ENCODE peak calls at places on chromosomes 2 and 18, in nine cellular contexts. C is PC-3, Q is hepatocyte, G is mesendoderm, X is mucosa of descending colon, J is psoas muscle, P is BE2C, Z is keratinocyte, E is upper lobe of right lung. R is an unnamed sample. For H3K4me1, the result is how much of the 10 kb centered on the place peaks cover.

GRCh38 chr2:34734662-34735061 is 1135.6 kb upstream of the FAM98A start:
- DNase-seq in C (no peak), Q (no peak), G (peak), X (no peak), J (no peak), P (no peak), Z (no peak), E (no peak), R (no peak)

GRCh38 chr2:48059975-48060374 is 153.7 kb upstream of the FBXO11 start:
- DNase-seq in C (no peak), Q (peak), G (peak), X (no peak), J (no peak), P (no peak), Z (no peak), E (no peak), R (no peak)

GRCh38 chr2:206456078-206456769 is 12.9 kb downstream of the ADAM23 start:
- DNase-seq in C (no peak), Q (no peak), G (no peak), X (no peak), J (no peak), P (no peak), Z (no peak), E (no peak), R (no peak)

GRCh38 chr2:190581997-190582396 is 47.5 kb upstream of the NEMP2 start:
- DNase-seq in C (no peak), Q (no peak), G (no peak), X (no peak), J (no peak), P (no peak), Z (no peak), E (no peak), R (no peak)

GRCh38 chr2:178324072-178324471 is 126.9 kb downstream of the PRKRA start:
- DNase-seq in C (no peak), Q (no peak), G (no peak), X (no peak), J (no peak), P (no peak), Z (no peak), E (peak), R (peak)

GRCh38 chr2:238900511-238900910 is 52.6 kb downstream of the TWIST2 start:
- DNase-seq in C (no peak), Q (no peak), G (no peak), X (no peak), J (peak), P (no peak), Z (no peak), E (no peak), R (no peak)

GRCh38 chr2:45273412-45274189 is 264.3 kb upstream of the SIX2 start:
- DNase-seq in C (peak), Q (peak), G (no peak), X (no peak), J (no peak), P (no peak), Z (no peak), E (no peak), R (no peak)

GRCh38 chr2:206150168-206150567 is 9.1 kb downstream of the NDUFS1 start:
- DNase-seq in C (no peak), Q (no peak), G (peak), X (no peak), J (no peak), P (no peak), Z (no peak), E (no peak), R (no peak)

GRCh38 chr2:239151201-239152131 is 249.4 kb downstream of the HDAC4 start:
- DNase-seq in C (no peak), Q (no peak), G (no peak), X (no peak), J (peak), P (no peak), Z (no peak), E (peak), R (peak)

GRCh38 chr2:242046184-242046826 is 176.8 kb downstream of the RTP5 start:
- DNase-seq in C (no peak), Q (no peak), G (no peak), X (no peak), J (peak), P (no peak), Z (no peak), E (no peak), R (no peak)

GRCh38 chr2:118589726-118590125 is 257.7 kb downstream of the EN1 start:
- DNase-seq in C (no peak), Q (no peak), G (peak), X (no peak), J (no peak), P (no peak), Z (no peak), E (no peak), R (no peak)
- H3K4me1 ChIP-seq in C (under half), Q (under half), G (under half), X (under half), J (under half), P (under half), Z (under half), E (under half), R (under half)

GRCh38 chr2:64929329-64929728 is 59.9 kb upstream of the SLC1A4 start:
- DNase-seq in C (no peak), Q (no peak), G (no peak), X (no peak), J (no peak), P (no peak), Z (no peak), E (no peak), R (no peak)

GRCh38 chr2:64931536-64932326 is 57.5 kb upstream of the SLC1A4 start:
- DNase-seq in C (no peak), Q (no peak), G (no peak), X (no peak), J (no peak), P (no peak), Z (no peak), E (no peak), R (no peak)

GRCh38 chr2:64934530-64934929 is 54.7 kb upstream of the SLC1A4 start:
- DNase-seq in C (peak), Q (no peak), G (no peak), X (no peak), J (no peak), P (no peak), Z (no peak), E (no peak), R (no peak)

GRCh38 chr2:64932327-64933216 is 56.6 kb upstream of the SLC1A4 start:
- DNase-seq in C (no peak), Q (no peak), G (no peak), X (no peak), J (no peak), P (no peak), Z (no peak), E (no peak), R (no peak)

DNA sequence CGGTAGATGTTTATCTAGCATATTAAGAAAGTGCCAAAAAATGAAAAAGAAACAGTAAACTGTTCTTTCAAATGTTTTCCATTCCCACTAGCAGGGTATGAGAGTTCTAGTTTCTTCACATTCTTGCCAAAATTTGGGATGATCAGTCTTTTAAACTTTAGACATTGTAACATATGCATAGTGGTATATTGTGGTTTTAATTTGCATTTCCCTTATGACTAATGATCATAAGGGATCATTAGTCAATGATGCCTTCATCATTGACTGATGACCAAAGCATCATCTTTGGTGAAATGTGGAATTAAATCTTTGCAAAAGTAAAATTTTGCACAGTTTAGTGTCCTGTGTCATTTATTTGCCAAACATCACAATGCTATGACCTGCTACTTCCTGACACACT is 59.0 kb upstream of the SLC1A4 start:
- DNase-seq in C (no peak), Q (no peak), G (no peak), X (no peak), J (no peak), P (no peak), Z (no peak), E (no peak), R (no peak)
- H3K4me1 ChIP-seq in C (under half), Q (under half), G (under half), X (under half), J (under half), P (under half), Z (under half), E (under half), R (under half)

GRCh38 chr2:233084488-233084887 is 24.3 kb downstream of the INPP5D start:
- DNase-seq in C (no peak), Q (no peak), G (no peak), X (peak), J (peak), P (no peak), Z (no peak), E (peak), R (peak)

GRCh38 chr2:233083782-233084181 is 23.6 kb downstream of the INPP5D start:
- DNase-seq in C (no peak), Q (no peak), G (no peak), X (no peak), J (no peak), P (no peak), Z (no peak), E (peak), R (no peak)

GRCh38 chr2:233082222-233082933 is 22.2 kb downstream of the INPP5D start:
- DNase-seq in C (no peak), Q (no peak), G (no peak), X (no peak), J (no peak), P (no peak), Z (no peak), E (peak), R (no peak)

GRCh38 chr2:233081731-233082221 is 21.6 kb downstream of the INPP5D start:
- DNase-seq in C (no peak), Q (no peak), G (no peak), X (no peak), J (peak), P (no peak), Z (no peak), E (peak), R (no peak)

DNA sequence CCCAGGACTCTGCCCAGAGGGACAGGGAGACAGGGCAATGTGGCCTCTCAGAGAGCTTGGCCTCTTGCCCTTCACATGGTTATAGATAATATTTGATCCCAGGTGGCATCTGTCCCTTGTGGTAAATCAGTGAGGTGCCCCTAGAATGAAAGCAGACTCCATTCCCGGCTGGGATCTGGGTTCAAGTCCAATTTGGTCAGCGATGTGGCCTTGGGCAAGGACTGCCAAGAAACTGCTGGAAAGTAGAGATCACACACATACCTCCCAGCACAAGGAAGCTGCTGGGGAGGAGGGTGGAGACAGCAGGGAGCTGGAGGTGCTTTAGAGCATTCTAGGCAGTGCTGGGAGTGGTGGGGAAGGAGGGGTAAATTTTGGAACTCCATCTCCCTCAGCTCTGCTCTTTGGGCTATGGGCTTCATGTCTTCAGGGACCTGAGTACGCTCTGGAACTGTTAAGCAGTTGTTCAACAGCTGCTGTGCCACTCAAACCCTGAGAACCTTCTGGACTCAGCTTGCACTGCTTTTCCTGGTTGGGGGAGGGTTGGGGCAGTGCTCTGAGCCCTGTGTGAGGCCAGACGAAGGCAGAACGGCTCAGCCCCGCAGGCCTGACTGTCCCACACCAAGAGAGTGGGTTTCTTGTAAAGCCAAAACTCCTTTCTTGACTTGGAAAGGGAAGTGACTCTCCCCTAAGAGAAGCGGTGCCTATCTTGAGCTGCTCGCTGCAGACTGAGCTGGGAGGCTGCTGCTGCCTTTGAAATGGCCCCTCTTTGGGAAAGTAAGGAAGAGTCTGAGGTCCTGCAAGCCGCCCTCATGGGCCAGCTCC is 23.0 kb downstream of the INPP5D start:
- DNase-seq in C (no peak), Q (no peak), G (no peak), X (no peak), J (no peak), P (no peak), Z (no peak), E (peak), R (no peak)
- H3K4me1 ChIP-seq in C (under half), Q (under half), G (under half), X (under half), J (under half), P (under half), Z (under half), E (half or more), R (half or more)

DNA sequence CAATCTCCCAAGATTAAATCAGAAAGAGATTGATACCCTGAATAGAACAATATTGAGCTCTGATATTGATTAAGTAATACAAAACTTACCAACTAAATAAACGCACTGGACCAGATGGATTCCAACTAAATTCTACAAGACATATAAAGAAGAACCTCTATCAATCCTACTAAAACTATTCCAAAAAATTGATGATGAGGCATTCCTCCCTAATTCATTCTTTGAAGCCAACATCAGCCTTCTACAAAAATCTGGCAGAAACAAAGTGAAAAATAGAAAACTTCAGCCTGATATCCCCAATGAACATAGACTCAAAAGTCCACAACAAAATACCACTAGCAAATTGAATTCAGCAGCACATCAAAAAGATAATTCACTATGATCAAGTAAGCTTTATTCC is 695.5 kb downstream of the NYAP2 start:
- DNase-seq in C (no peak), Q (no peak), G (no peak), X (no peak), J (no peak), P (no peak), Z (no peak), E (no peak), R (no peak)
- H3K4me1 ChIP-seq in C (under half), Q (under half), G (under half), X (under half), J (under half), P (under half), Z (under half), E (under half), R (under half)

GRCh38 chr2:8538531-8538930 is 143.3 kb upstream of the ID2 start:
- DNase-seq in C (no peak), Q (no peak), G (no peak), X (no peak), J (no peak), P (no peak), Z (no peak), E (peak), R (no peak)

GRCh38 chr2:8539743-8540551 is 141.9 kb upstream of the ID2 start:
- DNase-seq in C (peak), Q (peak), G (peak), X (no peak), J (no peak), P (peak), Z (no peak), E (no peak), R (peak)

GRCh38 chr2:8540552-8541055 is 141.3 kb upstream of the ID2 start:
- DNase-seq in C (no peak), Q (no peak), G (no peak), X (no peak), J (no peak), P (no peak), Z (no peak), E (no peak), R (no peak)

GRCh38 chr2:8537572-8538155 is 144.2 kb upstream of the ID2 start:
- DNase-seq in C (no peak), Q (no peak), G (no peak), X (no peak), J (no peak), P (no peak), Z (no peak), E (peak), R (no peak)

GRCh38 chr2:8538951-8539621 is 142.8 kb upstream of the ID2 start:
- DNase-seq in C (no peak), Q (peak), G (no peak), X (no peak), J (no peak), P (peak), Z (no peak), E (peak), R (no peak)
- H3K4me1 ChIP-seq in C (under half), Q (half or more), G (under half), X (under half), J (under half), P (half or more), Z (under half), E (half or more), R (half or more)

DNA sequence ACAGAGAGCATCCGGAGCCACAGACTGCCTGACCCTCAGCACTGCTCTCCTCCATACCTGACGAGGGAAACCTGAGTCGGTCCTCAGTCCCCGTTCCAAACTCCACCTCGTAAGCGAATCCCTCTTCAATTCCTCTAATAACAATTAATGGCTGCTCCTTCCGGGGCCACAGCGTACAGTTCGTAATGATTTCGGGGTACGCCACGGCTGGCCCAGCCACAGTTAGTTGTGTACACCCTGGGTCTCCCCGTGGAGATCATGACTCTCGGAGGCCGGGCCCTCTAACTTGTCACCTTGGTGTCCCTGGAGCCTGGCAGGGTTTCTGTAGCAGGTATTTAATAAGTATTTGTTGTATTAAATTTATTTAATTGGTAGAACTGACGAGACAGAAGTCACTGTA is 121.5 kb downstream of the EIPR1 start:
- DNase-seq in C (no peak), Q (no peak), G (no peak), X (no peak), J (no peak), P (no peak), Z (no peak), E (no peak), R (no peak)
- H3K4me1 ChIP-seq in C (under half), Q (under half), G (under half), X (under half), J (under half), P (under half), Z (under half), E (under half), R (under half)

GRCh38 chr2:2812648-2813047 is 481.6 kb upstream of the MYT1L start:
- DNase-seq in C (no peak), Q (no peak), G (no peak), X (no peak), J (no peak), P (no peak), Z (no peak), E (no peak), R (no peak)
- H3K4me1 ChIP-seq in C (under half), Q (under half), G (under half), X (under half), J (under half), P (under half), Z (under half), E (under half), R (under half)

GRCh38 chr18:39743463-39743862 is 2177.9 kb upstream of the CELF4 start:
- DNase-seq in C (no peak), Q (no peak), G (no peak), X (no peak), J (no peak), P (no peak), Z (no peak), E (no peak), R (no peak)
- H3K4me1 ChIP-seq in C (under half), Q (under half), G (under half), X (under half), J (under half), P (under half), Z (under half), E (under half), R (under half)

GRCh38 chr2:86302320-86302719 is 35.1 kb downstream of the REEP1 start:
- DNase-seq in C (no peak), Q (no peak), G (no peak), X (no peak), J (no peak), P (no peak), Z (no peak), E (no peak), R (no peak)

GRCh38 chr2:86301711-86302202 is 35.7 kb downstream of the REEP1 start:
- DNase-seq in C (no peak), Q (no peak), G (no peak), X (no peak), J (no peak), P (no peak), Z (no peak), E (peak), R (no peak)

GRCh38 chr2:86298411-86299390 is 38.7 kb downstream of the REEP1 start:
- DNase-seq in C (peak), Q (peak), G (peak), X (no peak), J (no peak), P (no peak), Z (no peak), E (peak), R (no peak)

GRCh38 chr2:86300496-86300895 is 36.9 kb downstream of the REEP1 start:
- DNase-seq in C (no peak), Q (no peak), G (no peak), X (no peak), J (no peak), P (peak), Z (no peak), E (peak), R (no peak)

DNA sequence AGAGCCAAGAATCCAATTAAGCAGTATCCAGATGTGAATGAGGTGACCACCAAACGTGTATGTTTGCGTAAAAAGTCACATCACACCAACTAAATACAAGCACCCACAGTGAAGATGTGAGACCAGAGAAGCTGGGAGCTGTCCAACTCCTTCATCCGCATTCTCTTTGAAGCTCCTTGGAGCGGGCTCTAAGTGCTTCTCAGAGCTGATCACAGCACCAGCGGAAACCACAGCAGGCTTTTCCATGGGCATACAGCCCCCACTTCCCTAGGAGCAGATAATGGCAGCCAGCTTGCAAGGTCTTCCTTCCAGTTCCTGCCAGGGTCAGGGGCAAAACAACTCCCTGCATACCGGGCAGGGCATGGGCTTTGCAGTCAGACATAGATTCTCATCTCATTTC is 36.4 kb downstream of the REEP1 start:
- DNase-seq in C (no peak), Q (no peak), G (peak), X (no peak), J (no peak), P (no peak), Z (no peak), E (peak), R (no peak)
- H3K4me1 ChIP-seq in C (under half), Q (under half), G (under half), X (under half), J (half or more), P (under half), Z (under half), E (under half), R (under half)

R was measured in lower lobe of right lung.